ENCODE peak calls at places on chromosomes 12 and 14, in eight cellular contexts. L is GM23248, V is heart left ventricle, K is HCT116, F is body of pancreas, W is IMR-90, J is mammary epithelial cell, D is heart right ventricle. X is an unnamed sample.

GRCh38 chr12:54229624-54230212 is 40.9 kb upstream of the SMUG1 start:
- DNase-seq in D (no peak), K (peak; percentile 60), J (peak; percentile 94), W (peak; percentile 99), V (no peak), L (peak; percentile 98), F (no peak), X (no peak)

GRCh38 chr12:42299392-42300308 is 26.2 kb downstream of the ZCRB1 start:
- DNase-seq in L (peak; percentile 57), K (no peak), V (no peak), D (no peak), J (peak; percentile 61), F (no peak), W (peak; percentile 80), X (no peak)

GRCh38 chr12:62724947-62725447 is 210.0 kb downstream of the PPM1H start:
- DNase-seq in W (peak; percentile 96), J (peak; percentile 99), F (peak; percentile 22), K (peak; percentile 99), D (no peak), L (peak; percentile 99), V (no peak), X (peak; percentile 30)

GRCh38 chr12:30753233-30753632 is 1.5 kb downstream of the CAPRIN2 start:
- DNase-seq in K (no peak), D (no peak), V (no peak), W (peak; percentile 39), F (no peak), J (peak; percentile 13), L (peak; percentile 67), X (no peak)

GRCh38 chr12:106246891-106247730 is 709 bp downstream of the CKAP4 start:
- DNase-seq in J (peak; percentile 56), D (peak; percentile 80), V (peak; percentile 83), K (no peak), W (peak; percentile 61), F (peak; percentile 74), L (peak; percentile 89), X (peak; percentile 76)

GRCh38 chr14:63992858-63993257 is 140.1 kb downstream of the SYNE2 start:
- DNase-seq in V (no peak), W (no peak), K (no peak), D (no peak), F (no peak), J (peak; percentile 86), L (no peak), X (no peak)

GRCh38 chr14:52863339-52863700 is 71.9 kb upstream of the GNPNAT1 start:
- DNase-seq in D (no peak), W (peak; percentile 63), V (no peak), L (peak; percentile 29), F (no peak), J (no peak), K (no peak), X (no peak)

GRCh38 chr14:99189201-99189801 is 82.7 kb downstream of the BCL11B start:
- DNase-seq in L (peak; percentile 8), W (no peak), F (no peak), D (no peak), V (no peak), J (no peak), K (no peak), X (no peak)

GRCh38 chr14:86654558-86655184 is 1124.7 kb downstream of the FLRT2 start:
- DNase-seq in K (peak; percentile 0), W (peak; percentile 26), J (peak; percentile 22), F (peak; percentile 86), V (peak; percentile 30), D (peak; percentile 21), L (peak; percentile 20), X (no peak)

GRCh38 chr12:127628655-127629054 is 638.3 kb upstream of the TMEM132C start:
- DNase-seq in L (peak; percentile 95), V (no peak), J (no peak), K (no peak), F (no peak), D (no peak), W (peak; percentile 75), X (no peak)

GRCh38 chr12:11600199-11600598 is 49.3 kb upstream of the ETV6 start:
- DNase-seq in L (no peak), F (no peak), K (no peak), W (no peak), J (no peak), D (no peak), V (no peak), X (no peak)

GRCh38 chr14:70567791-70568190 is 32.7 kb downstream of the MED6 start:
- DNase-seq in W (peak; percentile 39), D (no peak), V (no peak), L (peak; percentile 56), K (peak; percentile 28), F (no peak), J (peak; percentile 43), X (no peak)

GRCh38 chr12:18882690-18883089 is 144.8 kb downstream of the CAPZA3 start:
- DNase-seq in K (no peak), J (no peak), F (no peak), D (no peak), W (no peak), V (no peak), L (no peak), X (no peak)

GRCh38 chr12:103382736-103383346 is 112.9 kb downstream of the C12orf42 start:
- DNase-seq in D (no peak), W (no peak), V (no peak), K (no peak), L (no peak), F (no peak), J (no peak), X (no peak)

GRCh38 chr12:103382119-103382518 is 113.6 kb downstream of the C12orf42 start:
- DNase-seq in F (no peak), K (no peak), J (no peak), W (no peak), D (no peak), L (no peak), V (no peak), X (no peak)

DNA sequence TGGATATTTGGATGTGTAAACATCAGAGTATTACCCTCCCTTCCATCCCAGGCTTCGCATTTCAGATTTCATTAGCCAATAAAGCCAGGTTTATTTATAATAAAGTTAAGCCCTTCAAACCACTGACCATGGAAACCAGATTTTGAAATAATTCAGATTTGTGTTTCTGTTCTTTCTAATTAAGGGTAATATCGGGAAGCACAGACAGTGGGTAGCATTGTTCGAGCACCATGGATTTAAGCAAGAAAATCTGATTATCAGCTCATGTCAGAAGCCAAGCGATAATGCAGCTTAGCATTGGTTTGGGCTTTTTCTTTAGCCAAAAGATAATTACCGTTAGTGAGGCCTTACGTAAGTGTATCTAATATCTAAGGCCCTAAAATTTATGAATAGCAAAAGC is 116.1 kb downstream of the C12orf42 start:
- DNase-seq in W (no peak), J (no peak), K (no peak), D (no peak), L (no peak), V (no peak), F (no peak), X (no peak)
- H3K4me1 ChIP-seq in W (no peaks in the 10 kb centered on the region), J (no peaks in the 10 kb centered on the region), K (no peaks in the 10 kb centered on the region), D (no peaks in the 10 kb centered on the region), L (no peaks in the 10 kb centered on the region), V (no peaks in the 10 kb centered on the region), F (no peaks in the 10 kb centered on the region), X (no peaks in the 10 kb centered on the region)

GRCh38 chr12:116026346-116026745 is 251.1 kb downstream of the MED13L start:
- DNase-seq in J (no peak), L (no peak), K (no peak), V (no peak), W (no peak), D (no peak), F (no peak), X (no peak)

GRCh38 chr12:116028619-116029018 is 248.9 kb downstream of the MED13L start:
- DNase-seq in F (no peak), K (no peak), D (no peak), V (no peak), L (no peak), J (no peak), W (no peak), X (no peak)

GRCh38 chr12:116024769-116025168 is 252.7 kb downstream of the MED13L start:
- DNase-seq in W (no peak), F (no peak), D (no peak), J (no peak), K (no peak), L (no peak), V (no peak), X (no peak)

GRCh38 chr12:116026768-116027550 is 250.5 kb downstream of the MED13L start:
- DNase-seq in D (no peak), W (no peak), J (no peak), V (no peak), L (no peak), K (no peak), F (no peak), X (no peak)

DNA sequence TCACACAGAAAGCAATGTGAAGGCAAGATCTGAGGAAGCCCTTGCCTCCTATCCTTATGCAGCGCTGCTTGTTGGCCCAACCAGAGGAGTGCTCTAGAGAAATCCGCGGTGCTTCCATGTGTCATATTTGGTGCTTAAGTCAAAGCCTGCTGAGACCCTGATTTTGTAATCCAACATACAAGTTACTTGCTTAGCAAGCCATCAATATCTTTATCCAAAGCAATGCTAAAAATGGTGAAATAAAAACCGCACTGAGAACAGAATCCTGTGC is 250.0 kb downstream of the MED13L start:
- DNase-seq in V (no peak), K (no peak), W (no peak), D (no peak), L (no peak), F (no peak), J (no peak), X (no peak)
- H3K4me1 ChIP-seq in V (peaks cover 3% of the 10 kb centered on the region), K (peaks cover 12% of the 10 kb centered on the region), W (no peaks in the 10 kb centered on the region), D (peaks cover 39% of the 10 kb centered on the region), L (no peaks in the 10 kb centered on the region), F (peaks cover 4% of the 10 kb centered on the region), J (peaks cover 5% of the 10 kb centered on the region), X (peaks cover 4% of the 10 kb centered on the region)

GRCh38 chr14:103538291-103539055 is 9.5 kb downstream of the TRMT61A start:
- DNase-seq in W (no peak), D (peak; percentile 48), V (peak; percentile 66), L (peak; percentile 38), J (no peak), K (no peak), F (no peak), X (no peak)
- H3K4me1 ChIP-seq in W (peaks cover 25% of the 10 kb centered on the region), D (peaks cover 54% of the 10 kb centered on the region), V (peaks cover 48% of the 10 kb centered on the region), L (peaks cover 32% of the 10 kb centered on the region), J (peaks cover 47% of the 10 kb centered on the region), K (peaks cover 53% of the 10 kb centered on the region), F (peaks cover 46% of the 10 kb centered on the region), X (peaks cover 17% of the 10 kb centered on the region)

GRCh38 chr12:116054280-116054679 is 223.2 kb downstream of the MED13L start:
- DNase-seq in L (no peak), K (no peak), F (no peak), D (no peak), W (no peak), V (no peak), J (no peak), X (no peak)
- H3K4me1 ChIP-seq in L (peaks cover 49% of the 10 kb centered on the region), K (peaks cover 21% of the 10 kb centered on the region), F (peaks cover 18% of the 10 kb centered on the region), D (peaks cover 77% of the 10 kb centered on the region), W (peaks cover 2% of the 10 kb centered on the region), V (peaks cover 44% of the 10 kb centered on the region), J (peaks cover 12% of the 10 kb centered on the region), X (peaks cover 9% of the 10 kb centered on the region)

GRCh38 chr12:124776126-124776513 is 87.5 kb downstream of the SCARB1 start:
- DNase-seq in W (no peak), L (no peak), D (no peak), V (no peak), F (no peak), J (no peak), K (no peak), X (no peak)
- H3K4me1 ChIP-seq in W (peaks cover 12% of the 10 kb centered on the region), L (peaks cover 14% of the 10 kb centered on the region), D (peaks cover 17% of the 10 kb centered on the region), V (no peaks in the 10 kb centered on the region), F (peaks cover 6% of the 10 kb centered on the region), J (peaks cover 19% of the 10 kb centered on the region), K (peaks cover 8% of the 10 kb centered on the region), X (peaks cover 7% of the 10 kb centered on the region)

X was measured in ovary.